ENCODE peak calls at places on chromosomes 4 and X, in six cellular contexts. One of them, this sample, is unnamed.

GRCh38 chr4:116561717-116562116 is 523.7 kb downstream of the TRAM1L1 start:
- DNase-seq in GM23248: no peak
- DNase-seq in CD4-positive, alpha-beta memory T cell: no peak
- DNase-seq in endothelial cell of umbilical vein: no peak
- DNase-seq in PC-3: no peak
- DNase-seq in colonic mucosa: no peak
- DNase-seq in this sample: no peak

GRCh38 chrX:34404386-34405070 is 252.6 kb downstream of the TMEM47 start:
- DNase-seq in colonic mucosa: no peak
- DNase-seq in PC-3: no peak
- DNase-seq in endothelial cell of umbilical vein: no peak
- DNase-seq in GM23248: no peak
- DNase-seq in CD4-positive, alpha-beta memory T cell: no peak
- DNase-seq in this sample: no peak

GRCh38 chrX:13658602-13659001 is 5.7 kb downstream of the TCEANC start:
- DNase-seq in PC-3: peak; percentile 75
- DNase-seq in GM23248: peak; percentile 67
- DNase-seq in CD4-positive, alpha-beta memory T cell: peak; percentile 69
- DNase-seq in colonic mucosa: peak; percentile 33
- DNase-seq in endothelial cell of umbilical vein: peak; percentile 52
- DNase-seq in this sample: no peak

GRCh38 chr4:174946246-174946645 is 28.1 kb downstream of the ADAM29 start:
- DNase-seq in endothelial cell of umbilical vein: no peak
- DNase-seq in PC-3: no peak
- DNase-seq in GM23248: no peak
- DNase-seq in colonic mucosa: no peak
- DNase-seq in CD4-positive, alpha-beta memory T cell: no peak
- DNase-seq in this sample: no peak

GRCh38 chrX:386239-386767 is 404 bp downstream of the PPP2R3B start:
- DNase-seq in CD4-positive, alpha-beta memory T cell: no peak
- DNase-seq in GM23248: peak; percentile 44
- DNase-seq in colonic mucosa: peak; percentile 25
- DNase-seq in endothelial cell of umbilical vein: no peak
- DNase-seq in PC-3: no peak
- DNase-seq in this sample: no peak

GRCh38 chr4:132865922-132866321 is 283.2 kb upstream of the PCDH10 start:
- DNase-seq in endothelial cell of umbilical vein: no peak
- DNase-seq in PC-3: no peak
- DNase-seq in GM23248: no peak
- DNase-seq in colonic mucosa: no peak
- DNase-seq in CD4-positive, alpha-beta memory T cell: no peak
- DNase-seq in this sample: no peak

GRCh38 chrX:56746996-56747395 is 18.0 kb downstream of the NBDY start:
- DNase-seq in endothelial cell of umbilical vein: no peak
- DNase-seq in colonic mucosa: no peak
- DNase-seq in GM23248: no peak
- DNase-seq in CD4-positive, alpha-beta memory T cell: no peak
- DNase-seq in PC-3: peak; percentile 67
- DNase-seq in this sample: no peak

GRCh38 chrX:318739-319578 is at the start of gene GTPBP6:
- DNase-seq in CD4-positive, alpha-beta memory T cell: peak; percentile 98
- DNase-seq in colonic mucosa: peak; percentile 100
- DNase-seq in GM23248: peak; percentile 99
- DNase-seq in PC-3: peak; percentile 97
- DNase-seq in endothelial cell of umbilical vein: peak; percentile 100
- DNase-seq in this sample: peak; percentile 100

GRCh38 chr4:18454349-18454748 is 432.8 kb upstream of the LCORL start:
- DNase-seq in colonic mucosa: peak; percentile 18
- DNase-seq in CD4-positive, alpha-beta memory T cell: no peak
- DNase-seq in GM23248: no peak
- DNase-seq in endothelial cell of umbilical vein: no peak
- DNase-seq in PC-3: no peak
- DNase-seq in this sample: peak; percentile 7

GRCh38 chr4:26736621-26737020 is 124.0 kb upstream of the STIM2 start:
- DNase-seq in GM23248: peak; percentile 43
- DNase-seq in PC-3: no peak
- DNase-seq in CD4-positive, alpha-beta memory T cell: no peak
- DNase-seq in colonic mucosa: no peak
- DNase-seq in endothelial cell of umbilical vein: no peak
- DNase-seq in this sample: no peak

GRCh38 chr4:7323872-7324650 is 110.7 kb downstream of the PSAPL1 start:
- DNase-seq in CD4-positive, alpha-beta memory T cell: no peak
- DNase-seq in GM23248: no peak
- DNase-seq in endothelial cell of umbilical vein: no peak
- DNase-seq in colonic mucosa: no peak
- DNase-seq in PC-3: no peak
- DNase-seq in this sample: no peak

GRCh38 chrX:630007-630921 is at the start of gene SHOX:
- DNase-seq in GM23248: no peak
- DNase-seq in CD4-positive, alpha-beta memory T cell: no peak
- DNase-seq in PC-3: no peak
- DNase-seq in endothelial cell of umbilical vein: no peak
- DNase-seq in colonic mucosa: no peak
- DNase-seq in this sample: no peak

GRCh38 chr4:185311113-185311888 is 84.4 kb downstream of the LRP2BP start:
- DNase-seq in endothelial cell of umbilical vein: no peak
- DNase-seq in GM23248: no peak
- DNase-seq in CD4-positive, alpha-beta memory T cell: no peak
- DNase-seq in colonic mucosa: no peak
- DNase-seq in PC-3: no peak
- DNase-seq in this sample: no peak

GRCh38 chr4:120924931-120925330 is 2.4 kb upstream of the PRDM5 start:
- DNase-seq in CD4-positive, alpha-beta memory T cell: no peak
- DNase-seq in PC-3: peak; percentile 54
- DNase-seq in colonic mucosa: no peak
- DNase-seq in GM23248: no peak
- DNase-seq in endothelial cell of umbilical vein: peak; percentile 63
- DNase-seq in this sample: no peak

GRCh38 chr4:77538574-77539157 is 67.0 kb upstream of the CXCL13 start:
- DNase-seq in CD4-positive, alpha-beta memory T cell: no peak
- DNase-seq in PC-3: peak; percentile 71
- DNase-seq in colonic mucosa: peak; percentile 51
- DNase-seq in GM23248: no peak
- DNase-seq in endothelial cell of umbilical vein: peak; percentile 5
- DNase-seq in this sample: no peak

GRCh38 chr4:153297116-153297515 is 47.4 kb upstream of the MND1 start:
- DNase-seq in PC-3: no peak
- DNase-seq in CD4-positive, alpha-beta memory T cell: no peak
- DNase-seq in GM23248: peak; percentile 15
- DNase-seq in endothelial cell of umbilical vein: no peak
- DNase-seq in colonic mucosa: no peak
- DNase-seq in this sample: no peak

GRCh38 chr4:173334891-173335754 is 965 bp upstream of the HMGB2 start:
- DNase-seq in GM23248: peak; percentile 84
- DNase-seq in colonic mucosa: peak; percentile 87
- DNase-seq in PC-3: peak; percentile 89
- DNase-seq in CD4-positive, alpha-beta memory T cell: no peak
- DNase-seq in endothelial cell of umbilical vein: peak; percentile 72
- DNase-seq in this sample: peak; percentile 75

GRCh38 chr4:107196312-107196711 is 160.2 kb upstream of the DKK2 start:
- DNase-seq in GM23248: no peak
- DNase-seq in colonic mucosa: no peak
- DNase-seq in CD4-positive, alpha-beta memory T cell: no peak
- DNase-seq in endothelial cell of umbilical vein: no peak
- DNase-seq in PC-3: no peak
- DNase-seq in this sample: no peak

GRCh38 chr4:89995824-89996223 is 101.2 kb downstream of the MMRN1 start:
- DNase-seq in GM23248: no peak
- DNase-seq in CD4-positive, alpha-beta memory T cell: no peak
- DNase-seq in colonic mucosa: no peak
- DNase-seq in endothelial cell of umbilical vein: no peak
- DNase-seq in PC-3: no peak
- DNase-seq in this sample: no peak

GRCh38 chr4:36285784-36286480 is 4.5 kb downstream of the DTHD1 start:
- DNase-seq in endothelial cell of umbilical vein: no peak
- DNase-seq in GM23248: no peak
- DNase-seq in colonic mucosa: peak; percentile 27
- DNase-seq in PC-3: peak; percentile 67
- DNase-seq in CD4-positive, alpha-beta memory T cell: peak; percentile 77
- DNase-seq in this sample: peak; percentile 9

GRCh38 chrX:130097507-130098201 is 12.6 kb downstream of the ELF4 start:
- DNase-seq in colonic mucosa: peak; percentile 76
- DNase-seq in PC-3: no peak
- DNase-seq in GM23248: no peak
- DNase-seq in CD4-positive, alpha-beta memory T cell: peak; percentile 47
- DNase-seq in endothelial cell of umbilical vein: peak; percentile 87
- DNase-seq in this sample: peak; percentile 74

GRCh38 chrX:27998666-27999065 is 17.4 kb upstream of the DCAF8L1 start:
- DNase-seq in CD4-positive, alpha-beta memory T cell: no peak
- DNase-seq in endothelial cell of umbilical vein: no peak
- DNase-seq in GM23248: no peak
- DNase-seq in colonic mucosa: no peak
- DNase-seq in PC-3: no peak
- DNase-seq in this sample: no peak

GRCh38 chr4:16607693-16608092 is 290.8 kb downstream of the LDB2 start:
- DNase-seq in endothelial cell of umbilical vein: no peak
- DNase-seq in PC-3: no peak
- DNase-seq in GM23248: no peak
- DNase-seq in colonic mucosa: no peak
- DNase-seq in CD4-positive, alpha-beta memory T cell: no peak
- DNase-seq in this sample: no peak

GRCh38 chr4:16608611-16609125 is 289.8 kb downstream of the LDB2 start:
- DNase-seq in colonic mucosa: no peak
- DNase-seq in GM23248: no peak
- DNase-seq in PC-3: no peak
- DNase-seq in CD4-positive, alpha-beta memory T cell: no peak
- DNase-seq in endothelial cell of umbilical vein: no peak
- DNase-seq in this sample: no peak

GRCh38 chr4:16607241-16607640 is 291.2 kb downstream of the LDB2 start:
- DNase-seq in colonic mucosa: no peak
- DNase-seq in CD4-positive, alpha-beta memory T cell: no peak
- DNase-seq in PC-3: no peak
- DNase-seq in endothelial cell of umbilical vein: no peak
- DNase-seq in GM23248: peak; percentile 53
- DNase-seq in this sample: no peak

GRCh38 chr4:16609170-16609758 is 289.2 kb downstream of the LDB2 start:
- DNase-seq in CD4-positive, alpha-beta memory T cell: no peak
- DNase-seq in endothelial cell of umbilical vein: no peak
- DNase-seq in PC-3: no peak
- DNase-seq in colonic mucosa: no peak
- DNase-seq in GM23248: no peak
- DNase-seq in this sample: no peak

DNA sequence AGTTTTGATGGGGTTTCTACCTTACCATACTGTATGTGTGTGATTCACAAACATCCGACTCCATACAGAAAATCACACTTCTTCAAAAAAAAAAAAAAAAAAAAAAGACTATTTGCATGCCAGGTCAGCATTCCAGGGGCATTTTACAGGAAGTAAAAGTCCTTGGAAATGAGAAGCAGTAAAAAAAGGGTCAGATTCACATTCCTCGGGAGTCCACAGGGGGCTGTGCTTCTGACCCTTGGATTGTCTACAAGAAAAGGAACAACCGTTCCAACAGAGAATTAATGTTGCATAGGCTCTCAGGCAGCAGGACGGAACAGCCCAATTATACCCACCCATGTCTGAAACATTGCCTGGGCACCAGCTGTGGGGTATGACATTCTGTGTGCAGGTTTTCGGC is 290.3 kb downstream of the LDB2 start:
- DNase-seq in endothelial cell of umbilical vein: peak; percentile 34
- DNase-seq in GM23248: peak; percentile 42
- DNase-seq in colonic mucosa: no peak
- DNase-seq in PC-3: no peak
- DNase-seq in CD4-positive, alpha-beta memory T cell: no peak
- DNase-seq in this sample: no peak
- H3K4me3 ChIP-seq in endothelial cell of umbilical vein: no peak overlapping the region
- H3K4me3 ChIP-seq in GM23248: no peak overlapping the region
- H3K4me3 ChIP-seq in colonic mucosa: no peak overlapping the region
- H3K4me3 ChIP-seq in PC-3: no peak overlapping the region
- H3K4me3 ChIP-seq in CD4-positive, alpha-beta memory T cell: no peak overlapping the region
- H3K4me3 ChIP-seq in this sample: no peak overlapping the region

GRCh38 chrX:71637253-71637618 is 18.9 kb upstream of the CXCR3 start:
- DNase-seq in colonic mucosa: no peak
- DNase-seq in GM23248: peak; percentile 67
- DNase-seq in CD4-positive, alpha-beta memory T cell: no peak
- DNase-seq in PC-3: peak; percentile 19
- DNase-seq in endothelial cell of umbilical vein: no peak
- DNase-seq in this sample: no peak

GRCh38 chrX:71640002-71640401 is 21.7 kb upstream of the CXCR3 start:
- DNase-seq in PC-3: no peak
- DNase-seq in CD4-positive, alpha-beta memory T cell: peak; percentile 37
- DNase-seq in GM23248: no peak
- DNase-seq in colonic mucosa: no peak
- DNase-seq in endothelial cell of umbilical vein: no peak
- DNase-seq in this sample: no peak

GRCh38 chrX:71638409-71638808 is 20.1 kb upstream of the CXCR3 start:
- DNase-seq in colonic mucosa: no peak
- DNase-seq in endothelial cell of umbilical vein: no peak
- DNase-seq in GM23248: no peak
- DNase-seq in CD4-positive, alpha-beta memory T cell: no peak
- DNase-seq in PC-3: no peak
- DNase-seq in this sample: no peak

GRCh38 chrX:71636438-71637252 is 18.3 kb upstream of the CXCR3 start:
- DNase-seq in CD4-positive, alpha-beta memory T cell: peak; percentile 40
- DNase-seq in endothelial cell of umbilical vein: peak; percentile 53
- DNase-seq in PC-3: peak; percentile 33
- DNase-seq in colonic mucosa: no peak
- DNase-seq in GM23248: no peak
- DNase-seq in this sample: peak; percentile 21

GRCh38 chrX:71637848-71638247 is 19.5 kb upstream of the CXCR3 start:
- DNase-seq in colonic mucosa: no peak
- DNase-seq in endothelial cell of umbilical vein: peak; percentile 72
- DNase-seq in GM23248: peak; percentile 68
- DNase-seq in PC-3: peak; percentile 51
- DNase-seq in CD4-positive, alpha-beta memory T cell: no peak
- DNase-seq in this sample: no peak
- H3K4me3 ChIP-seq in colonic mucosa: no peak overlapping the region
- H3K4me3 ChIP-seq in endothelial cell of umbilical vein: no peak overlapping the region
- H3K4me3 ChIP-seq in GM23248: peak overlapping the region; percentile 57
- H3K4me3 ChIP-seq in PC-3: peak overlapping the region; percentile 12
- H3K4me3 ChIP-seq in CD4-positive, alpha-beta memory T cell: peak overlapping the region; percentile 18
- H3K4me3 ChIP-seq in this sample: no peak overlapping the region

GRCh38 chr4:112649055-112649408 is 12.1 kb downstream of the LARP7 start:
- DNase-seq in CD4-positive, alpha-beta memory T cell: no peak
- DNase-seq in endothelial cell of umbilical vein: no peak
- DNase-seq in PC-3: no peak
- DNase-seq in GM23248: no peak
- DNase-seq in colonic mucosa: no peak
- DNase-seq in this sample: no peak
- H3K4me3 ChIP-seq in CD4-positive, alpha-beta memory T cell: no peak overlapping the region
- H3K4me3 ChIP-seq in endothelial cell of umbilical vein: no peak overlapping the region
- H3K4me3 ChIP-seq in PC-3: no peak overlapping the region
- H3K4me3 ChIP-seq in GM23248: no peak overlapping the region
- H3K4me3 ChIP-seq in colonic mucosa: no peak overlapping the region
- H3K4me3 ChIP-seq in this sample: no peak overlapping the region

DNA sequence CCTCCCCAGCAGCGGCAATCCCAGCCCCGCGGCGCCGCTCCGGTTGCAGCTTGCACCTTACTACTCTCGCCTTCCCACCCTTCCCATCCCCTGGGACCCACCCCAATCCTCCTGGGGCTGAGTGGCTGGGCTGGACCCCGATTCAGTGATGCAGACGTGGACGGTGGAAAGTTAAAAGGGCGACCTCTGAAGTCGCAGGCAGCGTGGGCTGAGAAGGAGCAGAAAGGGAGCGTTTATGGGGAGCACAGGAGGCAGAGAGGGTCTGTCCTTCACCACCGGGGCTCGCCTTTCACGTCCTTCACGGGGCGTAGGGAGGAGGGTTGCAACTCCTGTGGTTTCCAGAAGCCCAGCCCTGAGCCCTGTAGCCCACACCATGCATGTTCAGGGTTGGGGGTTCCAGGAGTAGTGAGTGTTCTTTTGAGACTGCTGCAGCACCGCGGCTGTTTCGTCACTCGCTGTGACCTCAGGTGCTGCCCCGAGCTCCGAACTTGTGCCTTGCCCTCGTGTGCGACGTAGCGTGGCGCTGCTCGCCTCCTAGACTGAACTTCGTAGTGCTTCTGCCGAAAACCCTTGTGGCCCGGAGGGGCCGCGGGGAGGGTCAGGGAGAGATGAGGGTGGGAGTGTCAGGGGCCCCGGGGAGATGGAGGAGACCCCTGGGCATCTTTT is 1.5 kb downstream of the NHS start:
- DNase-seq in PC-3: peak; percentile 34
- DNase-seq in colonic mucosa: peak; percentile 24
- DNase-seq in GM23248: peak; percentile 47
- DNase-seq in endothelial cell of umbilical vein: no peak
- DNase-seq in CD4-positive, alpha-beta memory T cell: no peak
- DNase-seq in this sample: peak; percentile 17
- H3K4me3 ChIP-seq in PC-3: peak overlapping the region; percentile 91
- H3K4me3 ChIP-seq in colonic mucosa: peak overlapping the region; percentile 39
- H3K4me3 ChIP-seq in GM23248: peak overlapping the region; percentile 80
- H3K4me3 ChIP-seq in endothelial cell of umbilical vein: peak overlapping the region; percentile 30
- H3K4me3 ChIP-seq in CD4-positive, alpha-beta memory T cell: no peak overlapping the region
- H3K4me3 ChIP-seq in this sample: peak overlapping the region; percentile 48

This sample was measured in transverse colon.